ENCODE peak calls at places on chromosomes 4 and X, in four cellular contexts. B is ascending aorta; R is brain microvascular endothelial cell; J is CD8-positive, alpha-beta T cell. E is an unnamed sample.

GRCh38 chr4:150960818-150961217 is 54.3 kb downstream of the LRBA start:
- DNase-seq in B (no peak), R (peak; percentile 56), J (no peak), E (no peak)

GRCh38 chr4:157204634-157205244 is 15.8 kb upstream of the GRIA2 start:
- DNase-seq in B (no peak), R (no peak), J (no peak), E (no peak)

GRCh38 chr4:22552802-22553201 is 36.9 kb upstream of the ADGRA3 start:
- DNase-seq in R (no peak), B (no peak), J (no peak), E (no peak)

GRCh38 chrX:78024349-78025108 is 55.1 kb upstream of the PGAM4 start:
- DNase-seq in B (no peak), R (no peak), J (no peak), E (peak; percentile 47)

GRCh38 chrX:137031517-137032377 is 2.0 kb downstream of the GPR101 start:
- DNase-seq in B (no peak), J (no peak), R (peak; percentile 28), E (peak; percentile 8)

GRCh38 chrX:10769696-10770619 is 149.6 kb upstream of the MID1 start:
- DNase-seq in B (no peak), J (no peak), R (peak; percentile 36), E (no peak)

GRCh38 chr4:149768477-149768876 is 47.2 kb downstream of the IQCM start:
- DNase-seq in R (no peak), J (no peak), B (no peak), E (no peak)

GRCh38 chr4:23981328-23981727 is 91.5 kb upstream of the PPARGC1A start:
- DNase-seq in J (no peak), R (no peak), B (no peak), E (no peak)

GRCh38 chr4:182213024-182213423 is 30.2 kb upstream of the TENM3 start:
- DNase-seq in J (no peak), R (no peak), B (no peak), E (no peak)

GRCh38 chr4:86453044-86453501 is 93.2 kb upstream of the MAPK10 start:
- DNase-seq in B (no peak), R (no peak), J (no peak), E (no peak)

GRCh38 chrX:148695362-148695761 is 194.9 kb downstream of the AFF2 start:
- DNase-seq in R (no peak), J (no peak), B (no peak), E (no peak)

GRCh38 chrX:11558972-11559371 is 106.7 kb downstream of the ARHGAP6 start:
- DNase-seq in R (no peak), J (peak; percentile 0), B (no peak), E (peak; percentile 23)

GRCh38 chr4:172344266-172344772 is 531.1 kb downstream of the GALNTL6 start:
- DNase-seq in J (no peak), B (no peak), R (no peak), E (no peak)

GRCh38 chrX:150197388-150197787 is 165.7 kb upstream of the MAMLD1 start:
- DNase-seq in R (no peak), J (no peak), B (no peak), E (no peak)

GRCh38 chrX:147894332-147894870 is 17.3 kb upstream of the FMR1 start:
- DNase-seq in R (no peak), B (no peak), J (no peak), E (no peak)

GRCh38 chr4:10082047-10082446 is 34.6 kb downstream of the WDR1 start:
- DNase-seq in R (no peak), J (no peak), B (no peak), E (no peak)

GRCh38 chr4:123398803-123399637 is 2.4 kb downstream of the SPRY1 start:
- DNase-seq in J (peak; percentile 10), B (no peak), R (peak; percentile 71), E (peak; percentile 37)

DNA sequence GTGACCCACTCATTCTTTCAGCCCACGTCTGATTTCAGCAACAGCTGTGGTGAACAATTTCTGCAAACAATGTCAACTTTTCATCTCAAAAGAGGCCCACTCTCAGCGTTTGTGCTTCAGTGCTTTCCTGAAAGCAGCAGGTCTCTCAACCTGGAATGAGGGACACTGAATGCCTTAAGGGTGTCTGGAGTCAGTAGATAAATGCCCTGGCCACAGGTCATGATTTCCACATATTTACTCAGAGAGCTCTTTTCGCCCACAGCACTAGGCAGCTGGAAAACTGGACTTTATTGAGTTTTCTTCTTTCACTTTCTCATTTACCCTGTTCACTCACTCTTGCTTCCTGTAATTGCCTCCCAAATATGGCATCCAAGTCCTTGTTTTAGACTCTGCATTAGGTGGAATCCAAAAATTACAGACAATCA is 52.8 kb downstream of the NPFFR2 start:
- DNase-seq in R (no peak), J (no peak), B (no peak), E (no peak)
- H3K4me3 ChIP-seq in R (no peak overlapping the region), J (no peak overlapping the region), B (no peak overlapping the region), E (no peak overlapping the region)

GRCh38 chr4:7533267-7533666 is 98.5 kb upstream of the PSAPL1 start:
- DNase-seq in R (no peak), B (no peak), J (no peak), E (no peak)
- H3K4me3 ChIP-seq in R (no peak overlapping the region), B (no peak overlapping the region), J (no peak overlapping the region), E (no peak overlapping the region)

GRCh38 chr4:186844059-186844681 is 120.5 kb upstream of the FAT1 start:
- DNase-seq in B (no peak), J (no peak), R (peak; percentile 52), E (no peak)
- H3K4me3 ChIP-seq in B (peak overlapping the region; percentile 55), J (no peak overlapping the region), R (no peak overlapping the region), E (no peak overlapping the region)

DNA sequence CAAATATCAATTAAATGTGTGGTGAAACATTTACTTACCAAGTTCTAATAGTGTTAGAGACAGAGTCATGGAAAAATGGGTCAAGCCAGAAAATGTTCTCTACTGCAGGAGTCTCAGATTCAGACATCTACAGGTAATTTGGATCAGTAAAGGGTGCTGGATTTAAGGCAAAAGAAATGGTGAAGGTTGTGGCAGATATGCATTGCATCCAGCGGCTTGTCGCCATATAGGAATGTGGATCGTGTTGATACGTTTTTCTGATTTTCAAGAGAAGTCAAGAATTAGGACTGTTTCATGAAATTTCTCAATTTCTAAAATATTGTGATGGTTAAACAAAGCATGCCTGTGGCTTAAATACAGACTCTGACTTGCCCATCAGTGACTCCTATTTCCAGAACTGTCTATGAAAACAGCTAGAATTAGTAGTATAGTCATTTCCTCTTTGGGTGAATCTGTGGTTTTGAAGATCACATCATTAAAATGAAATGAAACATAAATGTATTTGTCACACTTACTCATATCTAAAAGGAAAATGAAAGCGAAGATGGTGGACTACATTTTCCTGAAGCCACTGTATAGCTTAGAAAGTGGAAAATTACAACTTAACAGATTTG is 110.1 kb upstream of the VEGFC start:
- DNase-seq in B (no peak), J (no peak), R (peak; percentile 78), E (no peak)
- H3K4me3 ChIP-seq in B (no peak overlapping the region), J (no peak overlapping the region), R (no peak overlapping the region), E (no peak overlapping the region)

DNA sequence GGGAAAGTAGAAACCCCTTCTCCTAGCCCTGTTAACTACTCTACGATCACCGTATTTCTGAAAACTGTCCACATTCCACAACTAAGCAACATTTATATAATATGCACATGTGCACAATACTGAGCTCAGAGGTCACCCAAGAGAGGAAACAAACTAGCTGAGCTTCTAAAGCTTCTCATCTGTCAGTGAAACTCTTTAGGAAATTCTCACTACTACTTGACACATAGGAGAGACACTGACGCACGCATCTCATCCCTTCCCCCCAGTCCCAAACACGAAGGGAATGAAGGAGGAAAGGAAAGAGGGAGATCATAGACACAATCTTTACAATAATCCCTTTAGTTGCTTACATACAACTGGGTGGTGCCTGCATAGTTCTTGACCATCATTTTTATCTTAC is 56.3 kb downstream of the METTL14 start:
- DNase-seq in B (no peak), J (no peak), R (no peak), E (no peak)
- H3K4me3 ChIP-seq in B (peak overlapping the region; percentile 36), J (no peak overlapping the region), R (no peak overlapping the region), E (no peak overlapping the region)

GRCh38 chr4:187174749-187175148 is 451.1 kb upstream of the FAT1 start:
- DNase-seq in J (no peak), B (no peak), R (no peak), E (no peak)

GRCh38 chr4:187178084-187178483 is 454.4 kb upstream of the FAT1 start:
- DNase-seq in B (no peak), R (no peak), J (no peak), E (no peak)

GRCh38 chr4:187175197-187175596 is 451.5 kb upstream of the FAT1 start:
- DNase-seq in R (peak; percentile 9), J (no peak), B (no peak), E (no peak)

GRCh38 chr4:187179086-187180070 is 455.7 kb upstream of the FAT1 start:
- DNase-seq in R (no peak), J (no peak), B (no peak), E (no peak)

DNA sequence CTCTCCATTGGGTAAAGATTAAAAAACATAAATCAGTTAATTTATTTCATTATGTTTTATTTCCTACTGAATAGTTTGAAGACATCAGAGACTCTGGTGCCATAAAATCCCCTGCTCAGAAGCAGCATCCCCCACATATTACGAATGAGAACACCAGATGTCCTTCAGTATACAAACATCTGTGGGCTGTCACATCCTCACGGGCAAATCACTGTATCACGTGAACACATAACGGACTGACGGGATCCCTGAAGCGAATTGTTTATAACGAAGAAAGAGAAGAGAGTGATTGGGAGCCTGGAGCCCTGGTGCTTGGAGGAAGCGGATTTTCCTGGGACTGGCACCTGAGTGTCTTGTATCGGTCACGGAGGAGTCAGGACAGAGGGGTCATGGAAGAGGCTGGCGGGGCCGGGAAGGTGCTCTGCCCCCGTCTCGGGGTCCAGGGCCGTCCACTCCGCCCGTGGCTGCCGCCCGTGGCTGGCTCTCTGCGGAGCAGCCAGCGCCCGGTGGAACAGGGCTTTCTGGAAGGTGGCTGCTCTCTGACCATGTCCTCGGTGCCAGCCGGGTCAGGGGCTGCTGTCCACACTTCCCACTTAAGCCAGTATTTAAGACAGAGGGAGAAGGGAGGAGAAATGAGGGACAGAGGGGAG is 452.7 kb upstream of the FAT1 start:
- DNase-seq in J (no peak), B (no peak), R (no peak), E (no peak)
- H3K4me3 ChIP-seq in J (no peak overlapping the region), B (no peak overlapping the region), R (no peak overlapping the region), E (no peak overlapping the region)

GRCh38 chrX:103329991-103330390 is at the start of gene TCEAL7:
- DNase-seq in R (no peak), J (no peak), B (no peak), E (no peak)
- H3K4me3 ChIP-seq in R (peak within 1 kb of the TSS; percentile 53), J (no peak within 1 kb of the TSS), B (peak within 1 kb of the TSS; percentile 50), E (no peak within 1 kb of the TSS)

DNA sequence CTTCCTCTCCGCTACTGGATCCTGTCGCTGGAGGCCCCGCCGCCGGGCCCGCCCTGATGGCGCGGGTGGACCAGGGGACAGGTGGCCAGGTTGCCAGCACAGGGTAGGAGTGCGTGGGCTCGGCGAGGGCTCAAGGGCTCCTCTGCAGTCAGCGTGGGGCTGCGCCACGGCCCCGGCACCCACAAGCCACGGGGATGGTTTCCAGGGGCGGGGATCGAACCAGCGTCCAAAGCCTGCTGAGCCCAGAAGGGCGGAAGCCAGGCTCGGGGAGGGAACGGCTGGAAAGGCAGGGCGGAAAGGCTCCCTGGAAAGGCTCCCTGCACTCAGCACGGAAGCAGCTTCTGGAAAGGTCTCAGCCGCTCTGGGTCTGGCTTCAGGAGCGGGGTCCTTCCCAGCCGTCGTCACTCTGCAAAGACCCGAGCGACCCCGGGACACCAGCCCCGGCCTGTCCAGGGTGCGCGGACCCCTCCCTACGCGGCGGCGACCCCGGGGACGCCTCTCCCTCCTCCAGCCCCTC is 114.0 kb upstream of the NKX1-1 start:
- DNase-seq in R (no peak), B (no peak), J (no peak), E (no peak)
- H3K4me3 ChIP-seq in R (no peak overlapping the region), B (no peak overlapping the region), J (no peak overlapping the region), E (no peak overlapping the region)

E was measured in CD8-positive, alpha-beta memory T cell.